ENCODE peak calls at places on chromosomes 13 and 19, in four cellular contexts. Y is HepG2, C is K562, X is Panc1. T is an unnamed sample.

GRCh38 chr13:48291730-48292129 is 11.8 kb upstream of the RB1 start:
- DNase-seq in Y (peak; percentile 41), C (no peak), X (no peak), T (no peak)

GRCh38 chr13:114053026-114053425 is 79.2 kb upstream of the C13orf46 start:
- DNase-seq in Y (no peak), C (no peak), X (no peak), T (no peak)

GRCh38 chr19:18478545-18479311 is 40.8 kb upstream of the ISYNA1 start:
- DNase-seq in Y (peak; percentile 88), C (peak; percentile 71), X (no peak), T (no peak)

GRCh38 chr19:10009269-10009665 is 1.0 kb downstream of the COL5A3 start:
- DNase-seq in Y (no peak), C (peak; percentile 64), X (no peak), T (no peak)

GRCh38 chr19:15123031-15123890 is 16.1 kb downstream of the SYDE1 start:
- DNase-seq in Y (no peak), C (no peak), X (no peak), T (no peak)

GRCh38 chr19:29587518-29587986 is 18.5 kb upstream of the POP4 start:
- DNase-seq in Y (no peak), C (no peak), X (no peak), T (no peak)

GRCh38 chr13:77779461-77780272 is 82.2 kb downstream of the SLAIN1 start:
- DNase-seq in Y (peak; percentile 26), C (peak; percentile 25), X (peak; percentile 8), T (peak; percentile 18)

GRCh38 chr13:109918179-109918651 is 131.8 kb upstream of the IRS2 start:
- DNase-seq in Y (no peak), C (no peak), X (no peak), T (no peak)

GRCh38 chr13:73096173-73097117 is 37.6 kb downstream of the KLF5 start:
- DNase-seq in Y (peak; percentile 21), C (no peak), X (no peak), T (no peak)

GRCh38 chr19:13930402-13930801 is 7.8 kb downstream of the PODNL1 start:
- DNase-seq in Y (no peak), C (no peak), X (no peak), T (no peak)

GRCh38 chr13:27489456-27489855 is 39.1 kb upstream of the MTIF3 start:
- DNase-seq in Y (no peak), C (no peak), X (no peak), T (no peak)

GRCh38 chr13:78750735-78751134 is 91.8 kb upstream of the OBI1 start:
- DNase-seq in Y (no peak), C (no peak), X (no peak), T (no peak)

GRCh38 chr19:13487985-13488384 is 18.3 kb downstream of the CACNA1A start:
- DNase-seq in Y (no peak), C (no peak), X (no peak), T (no peak)

GRCh38 chr19:51799311-51799997 is 4.5 kb downstream of the FPR3 start:
- DNase-seq in Y (peak; percentile 35), C (peak; percentile 88), X (no peak), T (no peak)

GRCh38 chr19:7394728-7395359 is 46.1 kb downstream of the ARHGEF18 start:
- DNase-seq in Y (peak; percentile 73), C (peak; percentile 91), X (no peak), T (peak; percentile 69)

GRCh38 chr19:49988433-49988832 is 27.5 kb upstream of the SIGLEC11 start:
- DNase-seq in Y (no peak), C (no peak), X (no peak), T (no peak)
- TF ChIP-seq TCF7L2 in Y (no peak), C (no peak), X (no peak), T (no peak)

DNA sequence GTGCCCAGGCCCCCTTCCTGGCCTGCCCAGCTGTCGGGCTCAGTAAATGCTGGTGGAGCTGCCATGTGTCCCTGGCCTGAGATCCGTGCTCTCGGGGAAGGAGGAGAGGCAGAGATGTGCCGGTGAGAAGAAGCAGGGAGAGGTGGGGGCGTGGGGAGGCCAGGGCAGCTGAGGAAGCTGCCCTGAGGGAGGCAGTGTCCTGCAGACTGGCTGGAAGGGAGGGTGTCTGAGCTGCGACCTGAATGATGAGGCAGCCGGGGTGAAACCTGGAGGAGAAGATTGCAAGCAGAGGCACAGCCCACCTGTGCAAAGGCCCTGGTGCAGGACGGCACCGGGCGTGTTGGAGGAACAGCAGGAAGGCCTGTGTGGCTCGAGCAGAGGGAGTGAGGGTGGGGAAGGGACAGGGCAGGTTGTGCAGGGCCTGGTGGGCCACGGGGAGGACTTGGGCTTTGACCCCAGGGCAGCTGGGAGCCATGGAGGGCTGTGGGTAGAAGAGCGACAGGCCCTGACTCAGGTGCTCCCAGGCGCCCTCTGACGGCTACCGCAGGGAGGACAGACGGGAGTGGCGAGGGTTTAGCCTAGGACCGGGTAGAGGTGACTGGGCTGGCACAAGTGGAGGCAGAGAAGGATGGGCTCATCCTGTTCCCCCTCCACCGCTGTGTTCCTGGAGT is 14.0 kb upstream of the CELF5 start:
- DNase-seq in Y (peak; percentile 29), C (peak; percentile 69), X (peak; percentile 30), T (peak; percentile 4)
- TF ChIP-seq TCF7L2 in Y (no peak), C (no peak), X (no peak), T (no peak)

GRCh38 chr13:63855457-63856118 is 2439.9 kb upstream of the PCDH20 start:
- DNase-seq in Y (peak; percentile 53), C (no peak), X (no peak), T (no peak)
- TF ChIP-seq TCF7L2 in Y (no peak), C (no peak), X (no peak), T (no peak)

DNA sequence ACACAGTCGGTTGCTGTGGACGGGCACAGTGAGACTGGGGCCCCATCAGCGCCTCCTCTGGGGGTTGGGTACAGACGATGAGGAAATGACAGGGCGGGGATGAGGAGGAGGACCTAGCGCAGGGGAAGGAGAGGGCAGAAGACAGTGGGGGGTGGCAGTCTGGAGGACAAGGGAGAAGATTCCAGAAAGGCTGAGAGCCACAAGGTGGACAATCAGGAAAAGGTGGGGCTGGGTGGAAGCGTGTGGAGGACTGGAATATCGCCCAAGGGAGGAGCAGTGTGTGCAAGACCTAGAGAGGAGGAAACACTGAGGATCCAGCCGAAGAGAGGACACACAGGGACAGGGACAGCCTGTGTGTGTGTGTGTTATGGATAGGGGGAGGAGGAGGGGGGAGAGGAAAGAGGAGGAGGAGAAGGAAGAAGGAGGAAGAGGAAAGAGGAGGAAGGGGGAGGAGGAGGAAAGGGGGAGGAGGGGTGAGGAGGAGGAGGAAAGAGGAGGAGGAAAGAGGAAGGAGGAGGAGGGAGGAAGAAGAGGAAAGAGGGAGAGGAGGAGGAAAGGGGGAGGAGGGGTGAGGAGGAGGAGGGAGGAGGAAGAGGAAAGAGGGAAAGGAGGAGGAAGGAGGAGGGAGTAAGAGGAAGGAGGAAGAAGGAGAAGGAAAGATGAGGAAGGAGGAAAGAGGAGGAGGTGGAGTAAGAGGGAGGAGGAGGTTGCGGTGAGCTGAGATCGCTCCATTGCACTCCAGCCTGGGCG is 15.8 kb upstream of the GARIN5A start:
- DNase-seq in Y (no peak), C (peak; percentile 50), X (no peak), T (no peak)
- TF ChIP-seq TCF7L2 in Y (no peak), C (no peak), X (no peak), T (no peak)

GRCh38 chr19:46862504-46862835 is 1.7 kb downstream of the ARHGAP35 start:
- DNase-seq in Y (no peak), C (no peak), X (no peak), T (no peak)

GRCh38 chr19:46863818-46864629 is 3.2 kb downstream of the ARHGAP35 start:
- DNase-seq in Y (peak; percentile 66), C (no peak), X (no peak), T (no peak)

GRCh38 chr19:46868444-46868843 is 7.6 kb downstream of the ARHGAP35 start:
- DNase-seq in Y (no peak), C (no peak), X (no peak), T (no peak)

GRCh38 chr19:46862974-46863632 is 2.3 kb downstream of the ARHGAP35 start:
- DNase-seq in Y (no peak), C (peak; percentile 70), X (no peak), T (no peak)

GRCh38 chr19:46866407-46867132 is 5.8 kb downstream of the ARHGAP35 start:
- DNase-seq in Y (peak; percentile 57), C (no peak), X (no peak), T (no peak)
- TF ChIP-seq TCF7L2 in Y (no peak), C (no peak), X (peak; percentile 87), T (no peak)

GRCh38 chr19:2577722-2578335 is 101.9 kb downstream of the GADD45B start:
- DNase-seq in Y (no peak), C (no peak), X (no peak), T (no peak)
- TF ChIP-seq TCF7L2 in Y (no peak), C (no peak), X (no peak), T (no peak)

GRCh38 chr13:50222569-50223332 is 207.5 kb downstream of the KCNRG start:
- DNase-seq in Y (no peak), C (no peak), X (no peak), T (no peak)
- TF ChIP-seq TCF7L2 in Y (no peak), C (no peak), X (peak; percentile 76), T (no peak)

DNA sequence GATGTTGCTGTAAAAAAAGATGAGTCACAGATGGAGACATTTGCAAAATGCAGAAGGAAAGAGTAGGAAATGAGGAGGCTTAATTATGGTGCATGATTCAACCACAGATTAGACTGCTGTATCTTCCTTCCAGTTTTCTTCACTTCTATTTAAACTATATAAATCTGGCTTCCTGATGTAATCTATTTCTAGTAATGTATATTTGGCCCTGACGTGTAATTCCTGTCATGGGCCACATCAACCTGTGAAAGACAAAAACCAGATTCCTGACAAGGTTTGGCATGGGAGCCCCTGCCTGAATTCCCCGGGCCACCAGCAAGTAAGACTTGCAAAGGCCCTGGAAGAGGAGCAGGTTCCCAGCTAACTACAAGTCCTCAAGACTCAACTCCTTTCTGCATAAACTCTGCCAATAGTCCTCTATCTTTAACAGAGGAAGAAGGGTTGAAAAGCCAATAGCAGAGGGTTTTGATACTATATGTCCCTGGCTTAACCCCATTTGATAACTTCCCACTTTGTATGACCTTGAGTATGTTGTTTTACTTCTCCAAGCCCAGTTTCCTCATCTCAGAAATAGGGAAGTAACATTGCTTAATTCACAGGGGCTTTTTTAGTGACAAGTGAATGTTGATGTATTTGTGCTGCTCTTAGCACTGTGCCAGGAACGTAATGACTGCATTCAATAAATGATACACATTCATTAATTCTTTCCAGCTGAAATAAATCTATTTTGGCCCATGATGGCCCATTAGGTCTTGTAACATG is 172.7 kb downstream of the SPRY2 start:
- DNase-seq in Y (no peak), C (no peak), X (no peak), T (no peak)
- TF ChIP-seq TCF7L2 in Y (no peak), C (no peak), X (no peak), T (no peak)

DNA sequence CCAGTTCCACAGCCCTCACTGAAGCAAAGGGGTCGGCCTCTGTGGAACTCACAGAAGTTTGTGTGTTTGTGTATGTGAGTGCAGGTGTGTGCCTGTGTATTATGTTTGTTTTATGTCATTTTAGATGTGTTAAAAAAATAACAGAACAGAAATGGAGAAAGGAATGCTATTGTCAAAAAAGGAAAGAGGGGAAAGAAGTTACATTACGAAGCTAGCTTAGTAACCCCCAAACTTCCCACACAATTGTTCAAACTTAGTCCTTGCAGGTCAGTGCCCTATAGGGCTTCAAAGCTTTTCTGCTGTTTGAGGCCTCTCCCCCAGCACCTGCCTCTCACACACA is 1505.6 kb upstream of the SLC10A2 start:
- DNase-seq in Y (no peak), C (no peak), X (no peak), T (no peak)
- TF ChIP-seq TCF7L2 in Y (no peak), C (no peak), X (no peak), T (no peak)